ENCODE peak calls at places on chromosomes 1 and 21, in nine cellular contexts. R is HFF-Myc, Y is neural progenitor cell, T is AG09309, N is thoracic aorta, H is ovary, G is LNCaP clone FGC, Q is lower lobe of right lung, I is AG10803. F is an unnamed sample.
A peak's percentile ranks its signal among the peaks of the same experiment; 100 is the strongest.

GRCh38 chr1:241703001-241703400 is 50.9 kb downstream of the WDR64 start:
- DNase-seq in R (no peak), Y (no peak), I (peak; percentile 4), N (no peak), T (no peak), G (no peak), H (no peak), Q (no peak), F (no peak)

GRCh38 chr1:24186993-24187790 is at the start of gene IFNLR1:
- DNase-seq in T (no peak), H (peak; percentile 63), Y (peak; percentile 82), G (no peak), N (no peak), I (peak; percentile 11), Q (peak; percentile 83), R (no peak), F (no peak)

GRCh38 chr1:198496216-198497143 is 44.0 kb downstream of the ATP6V1G3 start:
- DNase-seq in T (peak; percentile 40), H (no peak), G (no peak), N (no peak), Y (no peak), I (peak; percentile 80), R (no peak), Q (no peak), F (no peak)

GRCh38 chr21:37202221-37202805 is 64.8 kb downstream of the VPS26C start:
- DNase-seq in G (no peak), Q (no peak), R (no peak), H (no peak), N (no peak), I (no peak), T (no peak), Y (no peak), F (no peak)

GRCh38 chr21:43193651-43194302 is 25.0 kb downstream of the CRYAA start:
- DNase-seq in N (no peak), R (peak; percentile 58), I (peak; percentile 75), T (peak; percentile 32), G (no peak), H (no peak), Y (no peak), Q (no peak), F (peak; percentile 33)

GRCh38 chr1:4482526-4482925 is 171.9 kb upstream of the AJAP1 start:
- DNase-seq in I (no peak), Q (no peak), R (no peak), N (no peak), H (no peak), Y (no peak), G (no peak), T (no peak), F (no peak)

GRCh38 chr1:67193700-67194099 is 27.4 kb downstream of the IL23R start:
- DNase-seq in R (no peak), N (no peak), Y (no peak), G (no peak), T (no peak), Q (no peak), I (no peak), H (no peak), F (no peak)

GRCh38 chr1:109197163-109198042 is 16.3 kb upstream of the SARS1 start:
- DNase-seq in Y (no peak), I (peak; percentile 99), Q (no peak), H (no peak), G (no peak), N (peak; percentile 12), T (peak; percentile 97), R (peak; percentile 86), F (peak; percentile 93)

GRCh38 chr1:153960206-153960605 is 1.8 kb upstream of the CRTC2 start:
- DNase-seq in I (no peak), N (no peak), Q (no peak), T (no peak), G (no peak), R (no peak), H (no peak), Y (no peak), F (no peak)

GRCh38 chr1:89547563-89548485 is 23.2 kb downstream of the LRRC8B start:
- DNase-seq in Q (no peak), I (peak; percentile 80), R (no peak), H (no peak), T (peak; percentile 45), N (no peak), G (no peak), Y (no peak), F (peak; percentile 12)

GRCh38 chr1:187390157-187390556 is 561.4 kb downstream of the PLA2G4A start:
- DNase-seq in T (no peak), I (no peak), G (no peak), R (no peak), Q (no peak), Y (no peak), N (no peak), H (no peak), F (no peak)

GRCh38 chr1:34695580-34695979 is 59.3 kb upstream of the GJB5 start:
- DNase-seq in N (no peak), Q (no peak), T (no peak), I (no peak), R (no peak), G (no peak), H (no peak), Y (no peak), F (no peak)

GRCh38 chr21:45544449-45545235 is 2.4 kb upstream of the SLC19A1 start:
- DNase-seq in T (no peak), G (no peak), N (no peak), Y (no peak), H (peak; percentile 7), Q (peak; percentile 27), R (no peak), I (no peak), F (no peak)

GRCh38 chr1:180283098-180283497 is 53.0 kb downstream of the LHX4 start:
- DNase-seq in I (no peak), Y (no peak), R (no peak), G (no peak), H (no peak), T (no peak), N (no peak), Q (no peak), F (no peak)

GRCh38 chr1:180981596-180982387 is 40.9 kb downstream of the STX6 start:
- DNase-seq in G (no peak), N (no peak), Q (no peak), T (no peak), H (no peak), Y (peak; percentile 48), I (no peak), R (no peak), F (no peak)

GRCh38 chr21:46324390-46325072 is 575 bp downstream of the PCNT start:
- DNase-seq in Y (peak; percentile 92), Q (peak; percentile 89), N (peak; percentile 20), G (peak; percentile 15), H (peak; percentile 85), I (peak; percentile 78), T (peak; percentile 13), R (no peak), F (no peak)

GRCh38 chr1:206770531-206771352 is at the start of gene IL19:
- DNase-seq in Y (no peak), R (no peak), G (no peak), N (no peak), Q (no peak), I (peak; percentile 60), T (peak; percentile 20), H (no peak), F (no peak)

GRCh38 chr1:206769331-206769731 is 1.2 kb upstream of the IL19 start:
- DNase-seq in G (no peak), Y (no peak), H (no peak), I (no peak), T (no peak), R (no peak), Q (no peak), N (no peak), F (no peak)

GRCh38 chr1:206772228-206773002 is at the start of gene IL10:
- DNase-seq in G (no peak), Q (no peak), T (no peak), Y (no peak), R (no peak), N (no peak), H (no peak), I (no peak), F (no peak)

GRCh38 chr1:206768472-206769330 is 1.9 kb upstream of the IL19 start:
- DNase-seq in T (no peak), I (no peak), H (no peak), N (no peak), Y (no peak), R (no peak), G (no peak), Q (no peak), F (no peak)

DNA sequence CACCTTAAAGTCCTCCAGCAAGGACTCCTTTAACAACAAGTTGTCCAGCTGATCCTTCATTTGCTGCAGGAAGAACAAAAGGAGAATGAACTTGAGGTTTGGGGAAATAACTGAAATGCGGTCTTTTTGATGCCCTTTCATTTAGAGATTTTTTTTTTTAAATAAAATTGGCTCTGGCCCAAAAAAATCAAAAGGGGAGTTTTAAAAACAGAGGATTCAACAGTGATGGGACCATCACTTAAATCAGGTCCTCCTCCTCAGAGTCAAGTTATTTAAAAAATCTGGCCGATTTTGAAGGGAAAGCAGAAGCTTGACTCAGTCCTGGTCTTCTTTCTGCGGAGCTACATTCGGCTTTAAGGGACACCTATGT is 765 bp downstream of the IL19 start:
- DNase-seq in R (no peak), H (no peak), T (no peak), I (no peak), G (no peak), Y (no peak), N (no peak), Q (no peak), F (no peak)
- H3K4me3 ChIP-seq in R (no peak overlapping the region), H (no peak overlapping the region), T (no peak overlapping the region), I (no peak overlapping the region), G (no peak overlapping the region), Y (no peak overlapping the region), N (peak overlapping the region; percentile 25), Q (peak overlapping the region; percentile 1), F (no peak overlapping the region)

GRCh38 chr1:231883382-231883781 is 256.8 kb downstream of the DISC1 start:
- DNase-seq in Y (peak; percentile 15), G (no peak), I (no peak), R (no peak), T (no peak), H (no peak), N (no peak), Q (no peak), F (no peak)
- TF ChIP-seq CTCF in Y (peak; percentile 23), G (no peak), I (no peak), R (no peak), T (no peak), H (no peak), N (no peak), Q (no peak), F (no peak)

GRCh38 chr1:101308935-101309333 is 72.1 kb downstream of the S1PR1 start:
- DNase-seq in I (no peak), R (no peak), Y (no peak), T (no peak), G (no peak), Q (no peak), N (no peak), H (no peak), F (no peak)
- H3K4me3 ChIP-seq in I (no peak overlapping the region), R (no peak overlapping the region), Y (peak overlapping the region; percentile 60), T (no peak overlapping the region), G (no peak overlapping the region), Q (peak overlapping the region; percentile 54), N (peak overlapping the region; percentile 64), H (no peak overlapping the region), F (no peak overlapping the region)

DNA sequence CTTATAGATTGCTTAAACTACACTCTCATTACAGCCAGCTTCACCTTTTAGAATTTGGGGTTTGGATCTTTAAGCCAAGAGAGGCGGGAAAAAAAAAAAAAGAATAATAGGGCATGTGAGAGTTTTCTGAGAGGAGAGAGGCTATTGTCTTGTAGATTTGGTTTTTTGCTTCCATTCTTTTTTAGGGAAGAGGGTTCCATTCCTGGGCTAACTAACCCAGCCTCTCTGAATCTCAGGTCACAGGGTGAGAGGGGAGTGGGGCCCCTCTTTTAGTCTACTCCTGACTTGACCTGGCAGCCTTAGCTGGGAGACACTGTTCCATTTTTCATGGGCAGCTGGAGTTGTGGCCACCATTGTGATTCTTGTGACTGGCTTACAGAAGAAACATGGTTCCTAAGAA is 24.2 kb downstream of the PBX1 start:
- DNase-seq in R (no peak), T (no peak), N (no peak), Q (no peak), I (no peak), G (no peak), H (no peak), Y (no peak), F (no peak)
- TF ChIP-seq CTCF in R (no peak), T (no peak), N (no peak), Q (no peak), I (no peak), G (no peak), H (no peak), Y (no peak), F (no peak)